ENCODE peak calls at places on chromosomes 4 and X, in five cellular contexts. U is fibroblast of gingiva; B is RPMI7951; X is stimulated activated CD8-positive, alpha-beta memory T cell treated with anti-CD3 and anti-CD28 coated beads, Interleukin-2, amount 100 ng/mL, for 48 hours; S is kidney tubule cell. J is an unnamed sample.

GRCh38 chrX:130091976-130092522 is 18.2 kb downstream of the ELF4 start:
- DNase-seq in U (no peak), B (no peak), X (peak; percentile 79), S (no peak), J (no peak)

GRCh38 chrX:130915302-130915701 is 12.3 kb upstream of the ENOX2 start:
- DNase-seq in U (peak; percentile 34), B (no peak), X (no peak), S (no peak), J (no peak)

GRCh38 chr4:100430441-100430840 is 87.4 kb downstream of the EMCN start:
- DNase-seq in U (no peak), B (no peak), X (no peak), S (no peak), J (no peak)

GRCh38 chr4:104966349-104967033 is 180.2 kb upstream of the TET2 start:
- DNase-seq in U (no peak), B (no peak), X (no peak), S (peak; percentile 30), J (no peak)

GRCh38 chr4:110898290-110898689 is 275.4 kb upstream of the PITX2 start:
- DNase-seq in U (no peak), B (no peak), X (no peak), S (peak; percentile 12), J (no peak)

GRCh38 chr4:3519468-3520264 is 12.6 kb downstream of the LRPAP1 start:
- DNase-seq in U (no peak), B (no peak), X (no peak), S (no peak), J (no peak)

GRCh38 chr4:68342139-68342538 is 7.8 kb downstream of the YTHDC1 start:
- DNase-seq in U (peak; percentile 63), B (peak; percentile 55), X (no peak), S (peak; percentile 88), J (peak; percentile 31)

GRCh38 chrX:30992381-30992904 is 79.4 kb downstream of the FTHL17 start:
- DNase-seq in U (no peak), B (peak; percentile 21), X (no peak), S (no peak), J (no peak)

GRCh38 chr4:2526559-2526958 is 9.9 kb upstream of the FAM193A start:
- DNase-seq in U (no peak), B (no peak), X (no peak), S (no peak), J (no peak)

J was measured in Caki2.